ENCODE peak calls at places on chromosomes 5 and 9, in nine cellular contexts. B, U, R, A, Y, C, L, O and S are unnamed samples.
A peak's percentile ranks its signal among the peaks of the same experiment; 100 is the strongest.

GRCh38 chr9:116421006-116421538 is 266.0 kb upstream of the TRIM32 start:
- DNase-seq in B (no peak), U (peak; percentile 82), R (no peak), A (no peak), Y (peak; percentile 84), C (no peak), L (no peak), O (no peak), S (no peak)

GRCh38 chr5:87770016-87770415 is 357.3 kb upstream of the CCNH start:
- DNase-seq in B (no peak), U (no peak), R (no peak), A (no peak), Y (no peak), C (no peak), L (no peak), O (no peak), S (no peak)

GRCh38 chr9:109181284-109181683 is 14.2 kb upstream of the FRRS1L start:
- DNase-seq in B (no peak), U (no peak), R (no peak), A (no peak), Y (no peak), C (peak; percentile 51), L (no peak), O (no peak), S (no peak)

GRCh38 chr9:85064811-85065371 is 395.4 kb downstream of the NTRK2 start:
- DNase-seq in B (no peak), U (no peak), R (no peak), A (no peak), Y (no peak), C (no peak), L (no peak), O (no peak), S (no peak)

GRCh38 chr9:92507005-92507404 is 24.7 kb upstream of the ASPN start:
- DNase-seq in B (no peak), U (peak; percentile 21), R (no peak), A (no peak), Y (peak; percentile 35), C (no peak), L (no peak), O (no peak), S (no peak)

GRCh38 chr5:8520922-8521321 is 652.0 kb downstream of the MTRR start:
- DNase-seq in B (no peak), U (no peak), R (no peak), A (no peak), Y (peak; percentile 52), C (no peak), L (no peak), O (no peak), S (no peak)

GRCh38 chr5:158135682-158136176 is 276.8 kb upstream of the CLINT1 start:
- DNase-seq in B (peak; percentile 41), U (no peak), R (no peak), A (no peak), Y (no peak), C (no peak), L (peak; percentile 36), O (peak; percentile 82), S (no peak)

GRCh38 chr5:168656633-168657032 is 77.5 kb upstream of the PANK3 start:
- DNase-seq in B (no peak), U (peak; percentile 27), R (no peak), A (no peak), Y (peak; percentile 80), C (no peak), L (no peak), O (no peak), S (no peak)

GRCh38 chr5:72246239-72246580 is 73.8 kb downstream of the MRPS27 start:
- DNase-seq in B (no peak), U (peak; percentile 68), R (no peak), A (no peak), Y (no peak), C (peak; percentile 8), L (no peak), O (no peak), S (no peak)

GRCh38 chr5:36073595-36074216 is 7.0 kb upstream of the UGT3A2 start:
- DNase-seq in B (no peak), U (peak; percentile 13), R (no peak), A (no peak), Y (no peak), C (peak; percentile 12), L (no peak), O (peak; percentile 71), S (no peak)

GRCh38 chr5:52800394-52801213 is 12.9 kb downstream of the ITGA1 start:
- DNase-seq in B (peak; percentile 17), U (peak; percentile 86), R (peak; percentile 36), A (peak; percentile 58), Y (peak; percentile 87), C (peak; percentile 15), L (peak; percentile 69), O (peak; percentile 61), S (peak; percentile 16)

GRCh38 chr5:78587775-78588291 is 60.7 kb downstream of the LHFPL2 start:
- DNase-seq in B (no peak), U (peak; percentile 93), R (no peak), A (no peak), Y (peak; percentile 86), C (no peak), L (peak; percentile 35), O (no peak), S (no peak)

GRCh38 chr9:8613346-8613825 is 813.8 kb upstream of the DMAC1 start:
- DNase-seq in B (no peak), U (no peak), R (no peak), A (no peak), Y (no peak), C (no peak), L (no peak), O (no peak), S (no peak)

GRCh38 chr5:132365213-132365612 is 4.3 kb upstream of the SLC22A5 start:
- DNase-seq in B (no peak), U (peak; percentile 87), R (no peak), A (no peak), Y (peak; percentile 34), C (no peak), L (no peak), O (no peak), S (no peak)

GRCh38 chr9:130713286-130713975 is 19.9 kb downstream of the EXOSC2 start:
- DNase-seq in B (no peak), U (peak; percentile 39), R (no peak), A (no peak), Y (peak; percentile 62), C (no peak), L (no peak), O (peak; percentile 31), S (no peak)

GRCh38 chr5:150278916-150279315 is 10.7 kb downstream of the CAMK2A start:
- DNase-seq in B (no peak), U (peak; percentile 69), R (no peak), A (no peak), Y (peak; percentile 73), C (no peak), L (no peak), O (no peak), S (no peak)

GRCh38 chr9:72383978-72384709 is 19.1 kb upstream of the ZFAND5 start:
- DNase-seq in B (no peak), U (peak; percentile 94), R (no peak), A (no peak), Y (peak; percentile 88), C (no peak), L (no peak), O (no peak), S (no peak)

DNA sequence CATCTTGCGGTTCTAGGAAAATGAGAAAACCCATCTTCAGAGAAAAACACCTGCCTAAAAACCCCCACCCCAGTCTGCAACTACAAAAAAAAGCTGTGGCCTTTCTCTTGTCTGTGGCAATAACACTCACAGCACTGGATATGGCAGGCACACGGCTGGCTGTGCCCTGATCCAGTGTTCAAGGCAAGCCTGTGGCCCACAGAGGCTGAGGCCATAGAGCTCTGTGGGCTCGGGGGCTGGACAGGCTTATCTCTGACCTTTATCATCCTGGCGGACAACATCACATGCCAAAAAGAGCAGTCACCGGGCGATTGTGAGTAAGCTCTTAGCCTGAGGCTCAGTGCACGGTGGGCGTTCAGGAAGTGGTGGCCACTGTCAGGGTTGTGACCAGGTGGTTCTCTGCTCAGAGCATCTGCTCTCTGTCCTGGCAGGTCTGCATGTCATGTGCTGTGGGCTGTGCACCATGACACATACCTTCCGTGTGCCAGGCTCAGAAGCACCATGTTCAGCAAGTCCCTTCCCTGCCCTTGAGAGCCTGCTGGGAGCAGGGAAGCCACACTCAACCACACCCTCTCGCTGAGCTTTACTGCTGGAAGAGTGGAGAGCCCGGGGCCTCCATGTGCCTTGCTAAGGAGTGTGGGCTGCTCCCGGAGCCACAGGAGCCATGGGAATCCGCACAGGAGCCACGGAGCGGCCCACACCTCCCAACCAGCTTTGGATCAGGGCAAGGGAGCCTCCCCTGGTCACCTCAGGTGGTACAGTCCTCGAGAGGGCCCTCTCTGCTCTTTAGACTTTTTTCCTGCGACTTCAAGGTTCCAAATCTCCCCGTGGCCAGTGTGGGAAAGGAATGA is 34.6 kb upstream of the WDR38 start:
- DNase-seq in B (no peak), U (no peak), R (no peak), A (no peak), Y (peak; percentile 28), C (no peak), L (no peak), O (peak; percentile 74), S (no peak)
- TF ChIP-seq CTCF in B (no peak), U (no peak), R (no peak), A (no peak), Y (no peak), C (no peak), L (no peak), O (peak; percentile 38), S (no peak)

DNA sequence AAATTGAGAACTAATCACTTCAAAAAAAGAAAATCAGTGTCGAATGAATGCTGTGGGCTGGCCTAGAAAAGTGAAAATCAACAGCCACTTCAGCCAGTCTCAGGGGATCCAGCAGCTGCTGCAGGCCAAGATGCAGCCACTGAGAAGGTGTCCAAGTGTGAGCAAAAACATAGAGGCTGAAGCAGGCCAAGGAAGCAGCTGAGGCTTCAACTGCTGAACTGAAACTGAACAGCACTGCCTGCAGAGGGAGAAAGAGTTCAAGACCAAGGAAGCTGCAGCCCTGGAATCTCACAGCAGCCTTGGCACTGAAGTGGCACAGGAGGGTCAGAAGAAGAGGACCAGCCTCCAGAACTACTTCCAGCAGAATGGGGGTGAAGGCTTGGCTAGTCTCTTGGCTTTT is 15.8 kb upstream of the SLC36A3 start:
- DNase-seq in B (no peak), U (peak; percentile 27), R (no peak), A (peak; percentile 40), Y (peak; percentile 18), C (peak; percentile 49), L (no peak), O (peak; percentile 43), S (no peak)
- TF ChIP-seq CTCF in B (peak; percentile 29), U (peak; percentile 44), R (no peak), A (no peak), Y (no peak), C (peak; percentile 37), L (no peak), O (peak; percentile 54), S (no peak)

GRCh38 chr5:77230727-77231469 is 20.4 kb downstream of the PDE8B start:
- DNase-seq in B (no peak), U (peak; percentile 26), R (no peak), A (no peak), Y (peak; percentile 36), C (no peak), L (no peak), O (no peak), S (no peak)
- TF ChIP-seq CTCF in B (peak; percentile 37), U (peak; percentile 33), R (no peak), A (no peak), Y (peak; percentile 12), C (no peak), L (no peak), O (peak; percentile 47), S (no peak)

DNA sequence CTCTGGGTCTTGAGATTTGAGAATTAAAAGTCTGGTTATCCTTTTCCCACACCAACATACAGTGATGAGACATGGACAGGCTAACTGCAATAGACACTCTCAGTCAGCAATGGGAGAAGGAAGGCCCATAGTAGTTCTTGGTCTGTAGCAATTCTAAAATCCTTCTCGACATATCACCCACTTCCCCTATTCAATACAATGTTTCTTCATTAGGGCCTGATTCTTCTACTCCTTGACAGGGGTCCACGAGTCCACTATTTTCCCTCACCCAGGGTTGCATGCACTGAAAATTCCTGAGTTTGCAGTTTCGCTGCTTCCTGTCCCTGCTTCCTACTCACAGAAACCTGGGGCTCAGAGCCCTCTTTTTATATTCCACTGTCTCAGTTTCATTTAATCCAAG is 402.8 kb downstream of the MAT2B start:
- DNase-seq in B (no peak), U (no peak), R (no peak), A (no peak), Y (no peak), C (no peak), L (no peak), O (no peak), S (no peak)
- TF ChIP-seq CTCF in B (no peak), U (no peak), R (no peak), A (no peak), Y (no peak), C (no peak), L (no peak), O (no peak), S (no peak)